ENCODE peak calls at places on chromosomes 3 and 15, in six cellular contexts. One of them, this sample, is unnamed.

GRCh38 chr3:170363471-170363994 is 6.0 kb downstream of the SKIL start:
- DNase-seq in tibial nerve: no peak
- DNase-seq in HuH-7: no peak
- DNase-seq in AG09319: no peak
- DNase-seq in hippocampal formation: no peak
- DNase-seq in fibroblast of lung: no peak
- DNase-seq in this sample: no peak

GRCh38 chr15:88890495-88890894 is 4.8 kb downstream of the HAPLN3 start:
- DNase-seq in hippocampal formation: no peak
- DNase-seq in fibroblast of lung: peak
- DNase-seq in tibial nerve: no peak
- DNase-seq in HuH-7: no peak
- DNase-seq in AG09319: no peak
- DNase-seq in this sample: no peak

GRCh38 chr15:57720861-57721260 is 14.3 kb downstream of the POLR2M start:
- DNase-seq in tibial nerve: no peak
- DNase-seq in fibroblast of lung: peak
- DNase-seq in HuH-7: no peak
- DNase-seq in hippocampal formation: no peak
- DNase-seq in AG09319: peak
- DNase-seq in this sample: no peak

GRCh38 chr3:69410301-69410700 is 24.4 kb upstream of the FRMD4B start:
- DNase-seq in hippocampal formation: peak
- DNase-seq in tibial nerve: peak
- DNase-seq in HuH-7: no peak
- DNase-seq in AG09319: peak
- DNase-seq in fibroblast of lung: peak
- DNase-seq in this sample: peak

GRCh38 chr15:65862682-65863081 is 6.6 kb upstream of the RAB11A start:
- DNase-seq in tibial nerve: no peak
- DNase-seq in HuH-7: peak
- DNase-seq in fibroblast of lung: peak
- DNase-seq in AG09319: no peak
- DNase-seq in hippocampal formation: no peak
- DNase-seq in this sample: no peak

GRCh38 chr3:159872374-159873109 is 116.1 kb upstream of the IL12A start:
- DNase-seq in AG09319: no peak
- DNase-seq in HuH-7: no peak
- DNase-seq in tibial nerve: no peak
- DNase-seq in fibroblast of lung: peak
- DNase-seq in hippocampal formation: no peak
- DNase-seq in this sample: no peak

GRCh38 chr3:154324919-154325318 is 632 bp upstream of the DHX36 start:
- DNase-seq in tibial nerve: no peak
- DNase-seq in hippocampal formation: no peak
- DNase-seq in fibroblast of lung: peak
- DNase-seq in HuH-7: no peak
- DNase-seq in AG09319: no peak
- DNase-seq in this sample: no peak

GRCh38 chr3:154538566-154539360 is 108.8 kb upstream of the GPR149 start:
- DNase-seq in fibroblast of lung: no peak
- DNase-seq in hippocampal formation: no peak
- DNase-seq in HuH-7: no peak
- DNase-seq in AG09319: no peak
- DNase-seq in tibial nerve: no peak
- DNase-seq in this sample: no peak

GRCh38 chr3:4302747-4303146 is 422 bp upstream of the SETMAR start:
- DNase-seq in tibial nerve: no peak
- DNase-seq in hippocampal formation: no peak
- DNase-seq in HuH-7: no peak
- DNase-seq in AG09319: no peak
- DNase-seq in fibroblast of lung: no peak
- DNase-seq in this sample: no peak

GRCh38 chr3:161274691-161275298 is 53.7 kb downstream of the NMD3 start:
- DNase-seq in AG09319: no peak
- DNase-seq in fibroblast of lung: peak
- DNase-seq in tibial nerve: peak
- DNase-seq in HuH-7: peak
- DNase-seq in hippocampal formation: no peak
- DNase-seq in this sample: no peak

GRCh38 chr3:71376499-71376898 is 207.0 kb downstream of the FOXP1 start:
- DNase-seq in HuH-7: no peak
- DNase-seq in fibroblast of lung: no peak
- DNase-seq in AG09319: no peak
- DNase-seq in tibial nerve: no peak
- DNase-seq in hippocampal formation: no peak
- DNase-seq in this sample: no peak

GRCh38 chr15:60476713-60477112 is 2.2 kb downstream of the ICE2 start:
- DNase-seq in HuH-7: no peak
- DNase-seq in AG09319: no peak
- DNase-seq in hippocampal formation: no peak
- DNase-seq in tibial nerve: no peak
- DNase-seq in fibroblast of lung: peak
- DNase-seq in this sample: no peak

GRCh38 chr3:64909011-64909410 is 221.2 kb upstream of the ADAMTS9 start:
- DNase-seq in tibial nerve: no peak
- DNase-seq in hippocampal formation: no peak
- DNase-seq in fibroblast of lung: no peak
- DNase-seq in AG09319: no peak
- DNase-seq in HuH-7: no peak
- DNase-seq in this sample: no peak

GRCh38 chr3:39189648-39190269 is 2.6 kb downstream of the XIRP1 start:
- DNase-seq in hippocampal formation: peak
- DNase-seq in fibroblast of lung: peak
- DNase-seq in AG09319: no peak
- DNase-seq in HuH-7: peak
- DNase-seq in tibial nerve: peak
- DNase-seq in this sample: peak

GRCh38 chr3:195240171-195240701 is 30.7 kb downstream of the XXYLT1 start:
- DNase-seq in HuH-7: no peak
- DNase-seq in hippocampal formation: no peak
- DNase-seq in AG09319: no peak
- DNase-seq in fibroblast of lung: no peak
- DNase-seq in tibial nerve: no peak
- DNase-seq in this sample: peak

GRCh38 chr3:135090020-135090717 is 295.1 kb downstream of the EPHB1 start:
- DNase-seq in HuH-7: no peak
- DNase-seq in fibroblast of lung: no peak
- DNase-seq in AG09319: no peak
- DNase-seq in tibial nerve: no peak
- DNase-seq in hippocampal formation: no peak
- DNase-seq in this sample: no peak

GRCh38 chr3:59660852-59661624 is 611.2 kb upstream of the CFAP20DC start:
- DNase-seq in hippocampal formation: no peak
- DNase-seq in AG09319: no peak
- DNase-seq in fibroblast of lung: no peak
- DNase-seq in HuH-7: no peak
- DNase-seq in tibial nerve: no peak
- DNase-seq in this sample: no peak

GRCh38 chr15:39266882-39267281 is 314.0 kb upstream of the THBS1 start:
- DNase-seq in HuH-7: no peak
- DNase-seq in AG09319: no peak
- DNase-seq in fibroblast of lung: peak
- DNase-seq in tibial nerve: no peak
- DNase-seq in hippocampal formation: no peak
- DNase-seq in this sample: no peak

GRCh38 chr3:49656541-49657112 is 17.5 kb upstream of the APEH start:
- DNase-seq in hippocampal formation: no peak
- DNase-seq in tibial nerve: no peak
- DNase-seq in HuH-7: no peak
- DNase-seq in AG09319: no peak
- DNase-seq in fibroblast of lung: no peak
- DNase-seq in this sample: no peak

GRCh38 chr3:197206913-197207312 is 91.5 kb downstream of the DLG1 start:
- DNase-seq in AG09319: no peak
- DNase-seq in tibial nerve: no peak
- DNase-seq in HuH-7: no peak
- DNase-seq in hippocampal formation: no peak
- DNase-seq in fibroblast of lung: no peak
- DNase-seq in this sample: no peak

GRCh38 chr3:177803495-177803894 is 606.2 kb upstream of the TBL1XR1 start:
- DNase-seq in hippocampal formation: no peak
- DNase-seq in HuH-7: no peak
- DNase-seq in tibial nerve: no peak
- DNase-seq in fibroblast of lung: no peak
- DNase-seq in AG09319: no peak
- DNase-seq in this sample: no peak

GRCh38 chr3:154040283-154040682 is 80.9 kb upstream of the ARHGEF26 start:
- DNase-seq in AG09319: no peak
- DNase-seq in tibial nerve: no peak
- DNase-seq in hippocampal formation: no peak
- DNase-seq in fibroblast of lung: no peak
- DNase-seq in HuH-7: no peak
- DNase-seq in this sample: no peak

GRCh38 chr15:91335702-91336101 is 235.6 kb downstream of the SV2B start:
- DNase-seq in hippocampal formation: no peak
- DNase-seq in HuH-7: no peak
- DNase-seq in tibial nerve: no peak
- DNase-seq in fibroblast of lung: no peak
- DNase-seq in AG09319: no peak
- DNase-seq in this sample: no peak

GRCh38 chr3:136343873-136344281 is 93.7 kb downstream of the PCCB start:
- DNase-seq in tibial nerve: peak
- DNase-seq in fibroblast of lung: peak
- DNase-seq in HuH-7: peak
- DNase-seq in hippocampal formation: no peak
- DNase-seq in AG09319: peak
- DNase-seq in this sample: peak

GRCh38 chr15:38176155-38176554 is 76.5 kb upstream of the SPRED1 start:
- DNase-seq in tibial nerve: no peak
- DNase-seq in HuH-7: no peak
- DNase-seq in AG09319: no peak
- DNase-seq in hippocampal formation: no peak
- DNase-seq in fibroblast of lung: peak
- DNase-seq in this sample: no peak

GRCh38 chr3:63043631-63044030 is 168.4 kb upstream of the CADPS start:
- DNase-seq in HuH-7: no peak
- DNase-seq in hippocampal formation: peak
- DNase-seq in fibroblast of lung: peak
- DNase-seq in tibial nerve: no peak
- DNase-seq in AG09319: no peak
- DNase-seq in this sample: no peak

GRCh38 chr3:191882289-191882688 is 421.3 kb downstream of the PYDC2 start:
- DNase-seq in tibial nerve: no peak
- DNase-seq in hippocampal formation: no peak
- DNase-seq in AG09319: no peak
- DNase-seq in fibroblast of lung: peak
- DNase-seq in HuH-7: no peak
- DNase-seq in this sample: no peak